ENCODE peak calls at places on chromosomes 6 and 20, in seven cellular contexts. D, B, F, Q, O, T and G are unnamed samples. For H3K9me3, the result is how much of the 10 kb centered on the place peaks cover.

GRCh38 chr20:64161595-64162238 is 2.5 kb upstream of the MYT1 start:
- DNase-seq in Q (peak), O (peak), F (no peak), T (peak), D (no peak), B (peak), G (peak)

GRCh38 chr6:78607188-78607587 is 260.2 kb upstream of the IRAK1BP1 start:
- DNase-seq in F (no peak), D (no peak), O (no peak), Q (no peak), B (no peak), T (no peak), G (no peak)

GRCh38 chr20:45406260-45407066 is 1.6 kb upstream of the DBNDD2 start:
- DNase-seq in T (peak), B (peak), F (no peak), O (peak), D (no peak), Q (peak), G (peak)

GRCh38 chr6:39670519-39670918 is 54.7 kb downstream of the KIF6 start:
- DNase-seq in O (no peak), D (no peak), Q (no peak), F (no peak), B (no peak), T (no peak), G (no peak)

GRCh38 chr20:48490976-48491657 is 336.7 kb downstream of the PREX1 start:
- DNase-seq in Q (no peak), T (no peak), B (no peak), O (peak), F (no peak), D (no peak), G (peak)

GRCh38 chr6:22727709-22728108 is 158.3 kb downstream of the HDGFL1 start:
- DNase-seq in F (peak), B (no peak), O (no peak), Q (no peak), T (no peak), D (no peak), G (no peak)

GRCh38 chr20:54083459-54083858 is 13.1 kb upstream of the BCAS1 start:
- DNase-seq in B (no peak), O (no peak), T (no peak), F (no peak), D (no peak), Q (no peak), G (no peak)

GRCh38 chr6:14819840-14820420 is 425.9 kb upstream of the JARID2 start:
- DNase-seq in T (no peak), D (no peak), B (no peak), O (no peak), Q (no peak), F (no peak), G (no peak)

GRCh38 chr20:62832212-62832922 is 15.5 kb downstream of the COL9A3 start:
- DNase-seq in T (no peak), Q (no peak), B (peak), D (no peak), O (peak), F (no peak), G (peak)

GRCh38 chr6:5713519-5713918 is 293.2 kb downstream of the NRN1 start:
- DNase-seq in B (no peak), D (no peak), Q (no peak), T (no peak), O (peak), F (no peak), G (no peak)

GRCh38 chr6:109308018-109308492 is 74.2 kb downstream of the CD164 start:
- DNase-seq in T (no peak), B (peak), O (peak), F (peak), D (peak), Q (peak), G (peak)

GRCh38 chr6:109306733-109307132 is 75.5 kb downstream of the CD164 start:
- DNase-seq in O (no peak), Q (no peak), F (no peak), D (no peak), T (no peak), B (no peak), G (no peak)

GRCh38 chr6:109313139-109313538 is 69.1 kb downstream of the CD164 start:
- DNase-seq in D (no peak), F (no peak), Q (no peak), T (no peak), O (no peak), B (no peak), G (no peak)

GRCh38 chr6:109311481-109311880 is 70.8 kb downstream of the CD164 start:
- DNase-seq in F (no peak), D (no peak), O (no peak), T (no peak), Q (no peak), B (no peak), G (no peak)

DNA sequence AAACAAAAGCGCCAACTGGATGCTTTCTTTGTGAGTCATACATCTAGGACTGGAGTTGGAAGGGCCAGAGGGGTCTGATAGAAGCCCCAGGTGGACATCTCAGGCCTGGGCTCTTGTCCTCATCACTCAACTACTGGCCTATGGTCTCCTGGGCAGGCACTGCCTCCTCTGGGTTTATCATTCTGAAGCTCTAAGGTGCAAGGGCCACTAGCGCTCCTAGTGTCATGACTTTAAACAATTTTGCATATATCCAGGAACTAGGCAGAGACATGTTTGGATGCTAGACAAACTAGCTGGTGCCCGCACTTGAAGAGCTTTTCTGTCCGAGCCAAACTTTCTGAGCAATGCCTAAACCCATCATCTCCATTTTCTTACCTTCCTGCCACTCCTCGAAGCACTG is 72.3 kb downstream of the CD164 start:
- DNase-seq in T (no peak), Q (no peak), B (no peak), D (no peak), F (no peak), O (no peak), G (no peak)
- TF ChIP-seq CTCF in T (no peak), Q (no peak), B (no peak), D (no peak), F (no peak), O (no peak), G (no peak)

DNA sequence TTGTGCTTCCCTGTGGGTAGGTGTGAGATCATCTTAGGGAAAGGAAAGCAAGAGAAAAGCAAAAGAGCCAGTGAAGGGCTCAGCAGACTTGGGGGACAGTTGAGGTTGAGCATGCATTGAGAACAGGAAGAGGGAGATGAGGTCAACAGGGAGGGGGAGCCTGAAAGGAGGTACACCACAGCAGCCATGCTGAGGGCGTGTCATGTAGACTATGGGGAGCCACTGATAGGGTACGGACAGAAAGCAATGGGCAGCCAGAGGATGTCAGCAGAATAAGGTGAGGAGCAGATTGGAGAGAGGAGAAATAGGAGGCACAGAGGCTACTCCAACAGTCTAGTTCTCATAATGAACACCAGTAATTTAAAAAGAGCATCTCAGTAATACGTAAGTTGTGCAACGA is 351.1 kb upstream of the HTR1E start:
- DNase-seq in B (no peak), O (no peak), D (no peak), F (no peak), T (no peak), Q (no peak), G (no peak)
- H3K9me3 ChIP-seq in B (under half), O (under half), D (under half), F (under half), T (under half), Q (under half), G (under half)

DNA sequence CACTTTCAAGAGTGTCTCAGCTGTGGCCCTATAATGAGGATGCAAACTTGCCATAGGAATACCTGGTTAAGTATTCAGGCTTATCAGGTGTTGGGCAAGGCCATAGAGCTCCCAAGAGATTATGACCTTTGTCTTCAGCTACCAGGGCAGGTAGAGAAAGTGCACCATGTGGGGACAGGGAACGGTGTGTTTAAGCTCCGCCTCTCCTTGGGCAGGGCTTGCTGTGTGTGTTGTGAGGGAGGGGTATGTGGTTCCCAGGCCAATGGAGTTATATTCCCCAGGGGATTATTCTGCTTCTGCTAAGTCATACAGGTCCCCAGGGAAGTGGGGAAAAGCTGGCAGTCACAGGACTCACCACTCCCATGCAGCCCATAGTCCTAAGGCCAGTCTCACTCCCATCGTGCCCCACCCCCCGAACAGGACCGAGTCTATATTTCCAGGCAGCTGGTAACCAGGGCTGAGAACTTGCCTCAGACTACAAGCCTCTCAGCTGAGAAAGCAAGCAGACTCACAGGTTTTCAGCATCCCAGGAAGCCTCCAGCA is 660.2 kb downstream of the HTR1B start:
- DNase-seq in B (peak), D (no peak), F (no peak), T (no peak), O (no peak), Q (no peak), G (no peak)
- TF ChIP-seq CTCF in B (no peak), D (no peak), F (no peak), T (no peak), O (no peak), Q (no peak), G (no peak)

GRCh38 chr20:61230-61629 is 26.2 kb upstream of the DEFB125 start:
- DNase-seq in T (no peak), F (no peak), D (no peak), O (no peak), Q (no peak), B (no peak), G (no peak)

GRCh38 chr20:61757-62156 is 25.7 kb upstream of the DEFB125 start:
- DNase-seq in D (no peak), F (no peak), B (no peak), O (no peak), T (no peak), Q (peak), G (no peak)

GRCh38 chr20:64026-64603 is 23.4 kb upstream of the DEFB125 start:
- DNase-seq in D (no peak), B (no peak), F (no peak), O (no peak), Q (no peak), T (no peak), G (no peak)

GRCh38 chr20:60035-60918 is 27.2 kb upstream of the DEFB125 start:
- DNase-seq in F (no peak), Q (peak), O (no peak), D (no peak), T (no peak), B (no peak), G (no peak)

DNA sequence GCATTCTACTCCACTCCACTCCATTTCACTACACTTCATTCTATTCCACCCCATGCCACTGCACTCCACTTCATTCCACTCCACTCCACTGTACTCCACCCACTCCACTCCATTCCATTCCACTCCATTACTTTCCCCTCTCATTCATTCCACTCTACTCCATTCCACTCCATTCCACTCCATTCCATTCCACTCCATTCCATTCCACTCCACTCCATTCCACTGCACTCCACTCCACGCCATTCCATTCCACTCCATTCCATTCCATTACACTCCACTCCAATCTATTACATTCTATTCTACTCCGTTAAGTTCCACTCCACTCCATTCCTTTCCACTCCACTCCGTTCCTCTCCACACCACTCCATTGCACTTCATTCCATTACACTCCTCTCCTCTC is 25.0 kb upstream of the DEFB125 start:
- DNase-seq in D (no peak), Q (no peak), B (no peak), O (no peak), F (no peak), T (no peak), G (no peak)
- H3K9me3 ChIP-seq in D (under half), Q (under half), B (under half), O (under half), F (half or more), T (under half), G (under half)

DNA sequence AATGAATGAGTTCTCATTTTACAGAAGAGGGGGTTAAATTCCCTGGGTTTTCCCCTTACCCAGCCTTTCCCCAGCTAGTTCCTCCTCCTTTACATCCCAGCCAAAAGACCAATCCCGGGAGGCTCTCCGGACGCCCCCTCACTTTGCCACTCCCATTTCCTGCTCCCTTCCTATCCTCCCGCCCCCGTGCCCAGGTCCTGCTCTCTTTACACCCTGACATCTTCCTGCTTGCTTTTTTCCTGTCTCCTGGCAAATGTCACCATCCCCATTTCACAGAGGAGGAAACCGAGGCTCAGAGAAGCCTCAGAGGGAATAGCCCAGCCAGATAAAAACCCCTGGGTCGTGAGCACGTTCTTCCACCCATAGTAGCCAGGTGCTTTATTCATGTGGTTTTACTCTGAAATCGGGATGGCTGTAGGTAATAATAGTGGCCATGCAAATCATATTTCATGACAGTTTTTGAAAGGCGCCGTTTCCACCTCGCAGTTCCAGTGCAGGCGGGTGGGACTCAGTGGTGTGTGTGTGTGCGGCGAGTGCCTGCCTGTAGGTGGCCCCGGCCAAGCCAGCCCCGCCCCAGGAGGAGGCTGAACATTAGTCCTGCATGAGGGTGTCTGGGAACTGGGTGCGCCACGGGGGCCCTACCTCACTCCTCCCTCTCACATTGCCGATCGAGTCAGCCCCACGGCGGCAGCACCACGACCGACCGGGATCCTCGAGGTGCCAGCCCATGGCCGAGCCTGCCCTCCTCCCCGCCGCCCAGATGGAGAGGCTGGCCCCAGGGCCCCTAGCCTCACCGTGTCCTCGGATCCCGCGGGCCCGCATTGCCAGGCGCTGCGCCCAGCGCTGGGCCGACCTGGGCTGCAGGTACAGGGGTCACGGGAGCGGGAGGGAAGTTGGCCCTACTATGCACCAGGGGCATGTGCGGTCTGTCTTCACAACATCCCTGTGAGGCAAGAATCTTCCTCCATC is at the start of gene ARHGAP40:
- DNase-seq in D (no peak), B (no peak), Q (no peak), T (no peak), F (no peak), O (no peak), G (no peak)
- TF ChIP-seq CTCF in D (no peak), B (no peak), Q (no peak), T (peak), F (peak), O (no peak), G (no peak)